ENCODE peak calls at places on chromosome 21, in ten cellular contexts. One of them, this sample, is unnamed.

GRCh38 chr21:19405326-19405725 is 1001.7 kb upstream of the TMPRSS15 start:
- DNase-seq in neural crest cell: no peak
- DNase-seq in cardiac fibroblast: no peak
- DNase-seq in Calu3: no peak
- DNase-seq in cardiac muscle cell: no peak
- DNase-seq in astrocyte of the spinal cord: no peak
- DNase-seq in psoas muscle: no peak
- DNase-seq in CD4-positive, alpha-beta T cell: no peak
- DNase-seq in RWPE1: no peak
- DNase-seq in RWPE2: no peak
- DNase-seq in this sample: no peak

GRCh38 chr21:39182484-39183271 is 573 bp downstream of the PSMG1 start:
- DNase-seq in cardiac muscle cell: peak
- DNase-seq in astrocyte of the spinal cord: peak
- DNase-seq in cardiac fibroblast: peak
- DNase-seq in neural crest cell: no peak
- DNase-seq in Calu3: peak
- DNase-seq in CD4-positive, alpha-beta T cell: no peak
- DNase-seq in psoas muscle: no peak
- DNase-seq in RWPE2: no peak
- DNase-seq in RWPE1: peak
- DNase-seq in this sample: no peak

GRCh38 chr21:45580576-45581321 is 38.5 kb upstream of the SLC19A1 start:
- DNase-seq in cardiac muscle cell: no peak
- DNase-seq in RWPE2: no peak
- DNase-seq in psoas muscle: no peak
- DNase-seq in RWPE1: no peak
- DNase-seq in CD4-positive, alpha-beta T cell: no peak
- DNase-seq in cardiac fibroblast: no peak
- DNase-seq in neural crest cell: no peak
- DNase-seq in astrocyte of the spinal cord: no peak
- DNase-seq in Calu3: no peak
- DNase-seq in this sample: peak

GRCh38 chr21:45612096-45613019 is 31.2 kb upstream of the PCBP3 start:
- DNase-seq in astrocyte of the spinal cord: peak
- DNase-seq in CD4-positive, alpha-beta T cell: no peak
- DNase-seq in RWPE1: peak
- DNase-seq in neural crest cell: no peak
- DNase-seq in psoas muscle: no peak
- DNase-seq in RWPE2: peak
- DNase-seq in Calu3: no peak
- DNase-seq in cardiac muscle cell: peak
- DNase-seq in cardiac fibroblast: peak
- DNase-seq in this sample: no peak

GRCh38 chr21:19541612-19542011 is 1138.0 kb upstream of the TMPRSS15 start:
- DNase-seq in RWPE1: no peak
- DNase-seq in CD4-positive, alpha-beta T cell: no peak
- DNase-seq in astrocyte of the spinal cord: no peak
- DNase-seq in Calu3: no peak
- DNase-seq in cardiac fibroblast: no peak
- DNase-seq in RWPE2: no peak
- DNase-seq in cardiac muscle cell: no peak
- DNase-seq in neural crest cell: no peak
- DNase-seq in psoas muscle: no peak
- DNase-seq in this sample: no peak

GRCh38 chr21:39074508-39074907 is 108.7 kb downstream of the PSMG1 start:
- DNase-seq in astrocyte of the spinal cord: no peak
- DNase-seq in Calu3: no peak
- DNase-seq in neural crest cell: no peak
- DNase-seq in RWPE2: no peak
- DNase-seq in cardiac fibroblast: no peak
- DNase-seq in psoas muscle: no peak
- DNase-seq in cardiac muscle cell: no peak
- DNase-seq in RWPE1: no peak
- DNase-seq in CD4-positive, alpha-beta T cell: no peak
- DNase-seq in this sample: no peak

GRCh38 chr21:41045534-41046268 is 122.3 kb upstream of the BACE2 start:
- DNase-seq in psoas muscle: no peak
- DNase-seq in astrocyte of the spinal cord: no peak
- DNase-seq in cardiac fibroblast: no peak
- DNase-seq in Calu3: peak
- DNase-seq in cardiac muscle cell: no peak
- DNase-seq in CD4-positive, alpha-beta T cell: no peak
- DNase-seq in RWPE2: no peak
- DNase-seq in RWPE1: no peak
- DNase-seq in neural crest cell: peak
- DNase-seq in this sample: no peak

GRCh38 chr21:20647603-20648002 is 350.6 kb upstream of the NCAM2 start:
- DNase-seq in Calu3: no peak
- DNase-seq in cardiac muscle cell: no peak
- DNase-seq in RWPE1: peak
- DNase-seq in cardiac fibroblast: no peak
- DNase-seq in RWPE2: no peak
- DNase-seq in astrocyte of the spinal cord: peak
- DNase-seq in CD4-positive, alpha-beta T cell: no peak
- DNase-seq in neural crest cell: no peak
- DNase-seq in psoas muscle: no peak
- DNase-seq in this sample: no peak

GRCh38 chr21:18340387-18340942 is 63.1 kb downstream of the TMPRSS15 start:
- DNase-seq in neural crest cell: no peak
- DNase-seq in Calu3: no peak
- DNase-seq in RWPE1: no peak
- DNase-seq in CD4-positive, alpha-beta T cell: no peak
- DNase-seq in cardiac fibroblast: peak
- DNase-seq in cardiac muscle cell: no peak
- DNase-seq in astrocyte of the spinal cord: peak
- DNase-seq in RWPE2: no peak
- DNase-seq in psoas muscle: no peak
- DNase-seq in this sample: no peak

GRCh38 chr21:14215971-14216621 is at the start of gene RBM11:
- DNase-seq in astrocyte of the spinal cord: peak
- DNase-seq in psoas muscle: peak
- DNase-seq in neural crest cell: peak
- DNase-seq in RWPE2: peak
- DNase-seq in Calu3: peak
- DNase-seq in CD4-positive, alpha-beta T cell: peak
- DNase-seq in RWPE1: peak
- DNase-seq in cardiac muscle cell: peak
- DNase-seq in cardiac fibroblast: peak
- DNase-seq in this sample: peak

GRCh38 chr21:29130234-29130993 is at the start of gene MAP3K7CL:
- DNase-seq in Calu3: no peak
- DNase-seq in RWPE2: peak
- DNase-seq in RWPE1: peak
- DNase-seq in cardiac fibroblast: peak
- DNase-seq in CD4-positive, alpha-beta T cell: no peak
- DNase-seq in cardiac muscle cell: peak
- DNase-seq in astrocyte of the spinal cord: peak
- DNase-seq in psoas muscle: peak
- DNase-seq in neural crest cell: no peak
- DNase-seq in this sample: no peak

GRCh38 chr21:28639742-28640141 is 352.9 kb downstream of the LTN1 start:
- DNase-seq in RWPE1: no peak
- DNase-seq in RWPE2: no peak
- DNase-seq in CD4-positive, alpha-beta T cell: no peak
- DNase-seq in neural crest cell: no peak
- DNase-seq in psoas muscle: no peak
- DNase-seq in astrocyte of the spinal cord: no peak
- DNase-seq in cardiac fibroblast: peak
- DNase-seq in cardiac muscle cell: peak
- DNase-seq in Calu3: no peak
- DNase-seq in this sample: no peak

DNA sequence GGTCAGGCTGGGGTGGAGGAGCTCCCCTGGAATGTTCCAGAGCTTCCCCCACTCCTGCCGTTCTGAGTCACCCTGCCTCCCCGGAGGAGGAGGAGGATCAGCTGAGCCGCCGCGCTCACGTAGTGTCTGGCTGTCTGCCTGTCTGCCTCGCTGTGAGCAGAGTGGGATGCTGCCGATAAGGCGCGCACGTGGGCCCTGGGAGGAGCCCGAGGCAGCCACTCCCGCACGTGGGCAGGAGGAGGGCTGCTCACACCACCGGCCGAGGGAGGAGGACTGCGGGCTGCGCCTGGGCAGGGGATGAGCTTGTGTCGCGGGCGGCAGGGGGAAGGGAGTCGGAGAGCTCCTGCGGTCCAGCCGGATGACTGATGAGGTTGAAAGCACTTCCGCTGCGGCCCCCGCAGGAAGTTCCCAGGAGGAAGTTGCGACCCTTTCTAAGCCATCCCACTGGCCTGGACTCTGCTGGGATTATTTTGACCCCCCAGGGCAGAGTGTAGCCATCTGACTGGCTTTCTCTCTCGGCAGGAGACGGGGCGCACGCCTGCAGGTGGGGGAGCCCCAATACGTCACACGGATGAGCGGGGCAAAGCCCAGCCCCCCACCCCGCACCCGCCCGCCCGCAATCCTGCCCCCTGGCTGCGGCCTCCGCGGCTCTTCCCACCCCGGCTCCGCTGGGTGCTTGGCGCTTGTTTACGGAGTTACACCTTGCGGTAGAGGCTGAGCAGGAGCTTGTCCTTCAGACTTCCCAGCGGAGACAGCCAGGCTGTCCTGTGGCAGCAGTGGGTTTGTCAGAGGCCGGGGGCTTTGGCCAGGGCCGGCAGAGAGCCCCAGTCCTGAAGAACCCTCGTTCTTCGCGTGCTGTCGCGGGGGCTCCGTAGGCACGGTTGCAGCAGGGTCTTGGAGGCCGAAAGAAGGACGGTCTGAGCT is 9.8 kb downstream of the PDXK start:
- DNase-seq in neural crest cell: peak
- DNase-seq in psoas muscle: peak
- DNase-seq in cardiac fibroblast: peak
- DNase-seq in CD4-positive, alpha-beta T cell: peak
- DNase-seq in RWPE1: peak
- DNase-seq in RWPE2: peak
- DNase-seq in cardiac muscle cell: peak
- DNase-seq in astrocyte of the spinal cord: peak
- DNase-seq in Calu3: peak
- DNase-seq in this sample: peak
- TF ChIP-seq CTCF in neural crest cell: peak
- TF ChIP-seq CTCF in psoas muscle: peak
- TF ChIP-seq CTCF in cardiac fibroblast: no peak
- TF ChIP-seq CTCF in CD4-positive, alpha-beta T cell: peak
- TF ChIP-seq CTCF in RWPE1: no peak
- TF ChIP-seq CTCF in RWPE2: peak
- TF ChIP-seq CTCF in cardiac muscle cell: peak
- TF ChIP-seq CTCF in astrocyte of the spinal cord: peak
- TF ChIP-seq CTCF in Calu3: no peak
- TF ChIP-seq CTCF in this sample: no peak

GRCh38 chr21:23743821-23744220 is 1863.5 kb downstream of the MRPL39 start:
- DNase-seq in RWPE1: no peak
- DNase-seq in cardiac muscle cell: no peak
- DNase-seq in neural crest cell: no peak
- DNase-seq in CD4-positive, alpha-beta T cell: no peak
- DNase-seq in astrocyte of the spinal cord: no peak
- DNase-seq in cardiac fibroblast: no peak
- DNase-seq in RWPE2: no peak
- DNase-seq in Calu3: no peak
- DNase-seq in psoas muscle: no peak
- DNase-seq in this sample: no peak

GRCh38 chr21:23740463-23740862 is 1866.8 kb downstream of the MRPL39 start:
- DNase-seq in RWPE2: no peak
- DNase-seq in neural crest cell: no peak
- DNase-seq in cardiac muscle cell: no peak
- DNase-seq in astrocyte of the spinal cord: no peak
- DNase-seq in cardiac fibroblast: no peak
- DNase-seq in Calu3: no peak
- DNase-seq in RWPE1: no peak
- DNase-seq in CD4-positive, alpha-beta T cell: no peak
- DNase-seq in psoas muscle: no peak
- DNase-seq in this sample: no peak
- TF ChIP-seq CTCF in RWPE2: no peak
- TF ChIP-seq CTCF in neural crest cell: no peak
- TF ChIP-seq CTCF in cardiac muscle cell: no peak
- TF ChIP-seq CTCF in astrocyte of the spinal cord: no peak
- TF ChIP-seq CTCF in cardiac fibroblast: no peak
- TF ChIP-seq CTCF in Calu3: no peak
- TF ChIP-seq CTCF in RWPE1: no peak
- TF ChIP-seq CTCF in CD4-positive, alpha-beta T cell: no peak
- TF ChIP-seq CTCF in psoas muscle: no peak
- TF ChIP-seq CTCF in this sample: no peak

DNA sequence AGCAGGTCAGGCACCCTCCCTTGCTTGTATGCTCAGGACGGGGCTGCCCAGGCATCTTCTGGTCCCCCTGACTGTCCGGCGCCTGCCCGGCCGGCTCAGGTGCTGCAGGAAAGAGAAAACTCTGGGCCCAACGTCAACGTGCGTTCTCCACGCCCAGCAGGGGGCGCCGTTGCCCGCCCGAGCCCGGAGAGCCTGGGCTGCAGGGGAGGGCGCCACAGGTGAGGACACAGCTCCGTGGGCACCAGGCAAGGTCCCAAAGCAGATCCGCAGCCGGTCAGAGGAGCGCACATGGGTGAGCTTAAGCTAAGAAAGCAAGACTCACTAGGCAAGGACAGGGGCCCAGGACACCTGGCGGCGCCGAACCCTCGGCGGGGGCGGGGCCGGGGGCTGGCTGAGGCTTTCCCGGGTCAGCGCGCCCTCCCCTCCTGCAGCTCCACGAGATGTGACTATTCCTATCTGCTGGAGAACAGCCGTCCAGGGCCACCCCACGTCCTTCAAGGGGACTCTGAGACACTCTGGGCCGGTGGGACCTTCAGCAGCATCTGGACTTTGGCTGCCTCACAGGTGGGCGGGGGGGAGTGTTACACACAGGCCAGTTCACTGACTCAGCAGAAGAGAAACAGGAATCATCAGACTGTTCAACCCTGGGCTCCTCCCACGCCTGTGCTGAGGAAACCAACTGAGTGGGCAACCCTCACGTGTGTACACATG is 29.3 kb downstream of the KRTAP10-1 start:
- DNase-seq in cardiac muscle cell: peak
- DNase-seq in neural crest cell: peak
- DNase-seq in CD4-positive, alpha-beta T cell: peak
- DNase-seq in psoas muscle: peak
- DNase-seq in cardiac fibroblast: peak
- DNase-seq in RWPE2: no peak
- DNase-seq in RWPE1: peak
- DNase-seq in astrocyte of the spinal cord: no peak
- DNase-seq in Calu3: peak
- DNase-seq in this sample: peak
- TF ChIP-seq CTCF in cardiac muscle cell: peak
- TF ChIP-seq CTCF in neural crest cell: peak
- TF ChIP-seq CTCF in CD4-positive, alpha-beta T cell: peak
- TF ChIP-seq CTCF in psoas muscle: peak
- TF ChIP-seq CTCF in cardiac fibroblast: peak
- TF ChIP-seq CTCF in RWPE2: peak
- TF ChIP-seq CTCF in RWPE1: peak
- TF ChIP-seq CTCF in astrocyte of the spinal cord: peak
- TF ChIP-seq CTCF in Calu3: peak
- TF ChIP-seq CTCF in this sample: peak

DNA sequence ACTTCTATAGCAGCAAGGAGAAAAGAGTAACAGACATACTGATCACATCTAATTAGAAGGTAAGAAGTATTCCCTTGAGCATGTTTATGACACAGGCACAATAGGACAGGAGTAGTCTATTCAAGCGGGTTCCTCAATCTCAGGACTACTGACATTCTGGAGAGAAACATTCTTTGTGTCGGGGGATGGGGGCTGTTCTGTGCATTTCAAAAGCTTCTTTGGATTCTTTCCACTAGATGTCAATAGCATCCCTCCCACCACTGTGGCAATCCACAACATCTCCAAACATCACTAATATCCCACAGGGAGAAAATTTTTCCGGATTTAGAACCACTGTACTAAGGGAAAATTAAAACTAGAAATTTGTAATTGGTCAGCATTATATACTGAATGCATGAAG is 56.9 kb downstream of the ADAMTS5 start:
- DNase-seq in psoas muscle: no peak
- DNase-seq in cardiac fibroblast: peak
- DNase-seq in CD4-positive, alpha-beta T cell: no peak
- DNase-seq in cardiac muscle cell: peak
- DNase-seq in Calu3: no peak
- DNase-seq in RWPE1: no peak
- DNase-seq in neural crest cell: no peak
- DNase-seq in astrocyte of the spinal cord: peak
- DNase-seq in RWPE2: no peak
- DNase-seq in this sample: no peak
- TF ChIP-seq CTCF in psoas muscle: no peak
- TF ChIP-seq CTCF in cardiac fibroblast: peak
- TF ChIP-seq CTCF in CD4-positive, alpha-beta T cell: no peak
- TF ChIP-seq CTCF in cardiac muscle cell: peak
- TF ChIP-seq CTCF in Calu3: no peak
- TF ChIP-seq CTCF in RWPE1: no peak
- TF ChIP-seq CTCF in neural crest cell: no peak
- TF ChIP-seq CTCF in astrocyte of the spinal cord: peak
- TF ChIP-seq CTCF in RWPE2: peak
- TF ChIP-seq CTCF in this sample: no peak

This sample was measured in natural killer cell.